ENCODE peak calls at places on chromosomes 2 and 18, in four cellular contexts. G, I, Q and P are unnamed samples.
A peak's percentile ranks its signal among the peaks of the same experiment; 100 is the strongest.

GRCh38 chr2:111705711-111706323 is 178.2 kb downstream of the ANAPC1 start:
- DNase-seq in Q (peak; percentile 4), G (no peak), I (no peak), P (no peak)

GRCh38 chr2:45233301-45233700 is 224.0 kb upstream of the SIX2 start:
- DNase-seq in I (no peak), Q (no peak), G (no peak), P (no peak)

GRCh38 chr18:27954226-27954625 is 222.7 kb downstream of the CDH2 start:
- DNase-seq in I (no peak), Q (no peak), G (no peak), P (no peak)

GRCh38 chr2:240246173-240246820 is 105.8 kb upstream of the OTOS start:
- DNase-seq in I (peak; percentile 13), G (no peak), Q (no peak), P (no peak)

GRCh38 chr2:239466046-239466754 is 65.4 kb upstream of the HDAC4 start:
- DNase-seq in G (no peak), Q (no peak), I (no peak), P (no peak)

GRCh38 chr2:26693287-26693849 is 846 bp downstream of the KCNK3 start:
- DNase-seq in Q (no peak), G (no peak), I (no peak), P (no peak)

GRCh38 chr2:2655451-2655850 is 324.4 kb upstream of the MYT1L start:
- DNase-seq in I (no peak), Q (no peak), G (no peak), P (no peak)

GRCh38 chr2:153786016-153786415 is 85.7 kb upstream of the GALNT13 start:
- DNase-seq in I (no peak), G (no peak), Q (no peak), P (no peak)

GRCh38 chr2:136767030-136767429 is 1.7 kb downstream of the THSD7B start:
- DNase-seq in I (no peak), Q (no peak), G (no peak), P (no peak)

GRCh38 chr2:180728928-180729559 is 251.4 kb upstream of the UBE2E3 start:
- DNase-seq in G (no peak), Q (no peak), I (no peak), P (no peak)

GRCh38 chr2:85917887-85918795 is 29.4 kb upstream of the ST3GAL5 start:
- DNase-seq in G (no peak), Q (no peak), I (no peak), P (no peak)

GRCh38 chr2:62406573-62407043 is 99.4 kb downstream of the TMEM17 start:
- DNase-seq in I (no peak), Q (no peak), G (no peak), P (no peak)

GRCh38 chr2:48221846-48222516 is 308.0 kb upstream of the STON1 start:
- DNase-seq in Q (no peak), G (no peak), I (no peak), P (no peak)

GRCh38 chr2:100962366-100963025 is 39.6 kb upstream of the RPL31 start:
- DNase-seq in G (no peak), Q (no peak), I (no peak), P (no peak)

GRCh38 chr18:44035554-44035953 is 645.1 kb upstream of the SETBP1 start:
- DNase-seq in G (no peak), I (no peak), Q (no peak), P (no peak)

GRCh38 chr2:64606495-64607363 is 47.0 kb downstream of the SERTAD2 start:
- DNase-seq in I (peak; percentile 84), Q (peak; percentile 80), G (peak; percentile 87), P (no peak)

GRCh38 chr18:35215026-35215425 is 25.8 kb upstream of the ZNF397 start:
- DNase-seq in G (no peak), Q (no peak), I (no peak), P (no peak)

GRCh38 chr18:47748093-47748796 is 182.2 kb downstream of the SMAD2 start:
- DNase-seq in I (no peak), Q (no peak), G (no peak), P (no peak)

GRCh38 chr2:180161415-180161814 is 154.3 kb upstream of the CWC22 start:
- DNase-seq in G (no peak), Q (no peak), I (no peak), P (no peak)

GRCh38 chr18:75162467-75162866 is 46.5 kb downstream of the PTGR3 start:
- DNase-seq in Q (no peak), I (no peak), G (no peak), P (no peak)

GRCh38 chr2:69032336-69032735 is 19.4 kb downstream of the ANTXR1 start:
- DNase-seq in G (no peak), Q (no peak), I (no peak), P (no peak)

GRCh38 chr2:112674229-112674628 is 28.5 kb downstream of the SLC20A1 start:
- DNase-seq in I (peak; percentile 34), Q (no peak), G (peak; percentile 64), P (no peak)

GRCh38 chr2:648476-649424 is 28.5 kb downstream of the TMEM18 start:
- DNase-seq in I (no peak), G (no peak), Q (no peak), P (no peak)

GRCh38 chr2:200758341-200758740 is 53.4 kb upstream of the BZW1 start:
- DNase-seq in Q (no peak), G (no peak), I (no peak), P (no peak)

GRCh38 chr2:43985359-43985758 is 10.4 kb downstream of the LRPPRC start:
- DNase-seq in Q (no peak), I (no peak), G (no peak), P (no peak)

GRCh38 chr2:142142595-142142994 is 11.8 kb upstream of the LRP1B start:
- DNase-seq in G (no peak), Q (no peak), I (no peak), P (no peak)

GRCh38 chr2:42312106-42312505 is 48.9 kb downstream of the COX7A2L start:
- DNase-seq in Q (no peak), I (no peak), G (no peak), P (no peak)

GRCh38 chr2:160418853-160419252 is 74.8 kb downstream of the RBMS1 start:
- DNase-seq in I (no peak), Q (no peak), G (no peak), P (no peak)

GRCh38 chr2:160419776-160420521 is 73.7 kb downstream of the RBMS1 start:
- DNase-seq in Q (no peak), I (no peak), G (no peak), P (no peak)

GRCh38 chr2:160418398-160418765 is 75.2 kb downstream of the RBMS1 start:
- DNase-seq in Q (no peak), I (no peak), G (no peak), P (no peak)

GRCh38 chr2:160423141-160423540 is 70.5 kb downstream of the RBMS1 start:
- DNase-seq in G (no peak), Q (no peak), I (no peak), P (no peak)

GRCh38 chr2:160420711-160421110 is 72.9 kb downstream of the RBMS1 start:
- DNase-seq in I (no peak), G (no peak), Q (no peak), P (no peak)
- H3K27ac ChIP-seq in I (no peak overlapping the region), G (no peak overlapping the region), Q (no peak overlapping the region), P (no peak overlapping the region)

DNA sequence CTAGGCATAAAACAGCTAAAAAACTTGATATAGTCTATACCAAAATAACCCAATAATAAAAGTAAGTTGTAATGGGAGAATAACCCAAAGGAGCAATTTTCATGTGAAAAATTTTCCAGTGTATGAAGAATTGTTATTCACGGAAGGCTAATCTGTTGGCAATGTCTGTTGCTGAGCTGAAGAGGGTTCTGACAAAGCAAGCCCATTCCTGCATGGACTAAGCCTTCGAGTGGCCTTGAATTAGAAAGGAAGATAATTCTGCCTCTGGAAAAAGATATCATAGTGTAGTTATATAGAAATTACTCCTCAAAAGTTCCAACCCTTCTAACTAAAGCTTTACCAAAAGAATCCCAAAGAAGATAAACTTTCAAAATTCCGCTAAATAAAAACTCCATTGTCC is 101.5 kb downstream of the MAP2 start:
- DNase-seq in G (no peak), Q (no peak), I (no peak), P (no peak)
- H3K27ac ChIP-seq in G (peak overlapping the region; percentile 63), Q (no peak overlapping the region), I (no peak overlapping the region), P (no peak overlapping the region)

DNA sequence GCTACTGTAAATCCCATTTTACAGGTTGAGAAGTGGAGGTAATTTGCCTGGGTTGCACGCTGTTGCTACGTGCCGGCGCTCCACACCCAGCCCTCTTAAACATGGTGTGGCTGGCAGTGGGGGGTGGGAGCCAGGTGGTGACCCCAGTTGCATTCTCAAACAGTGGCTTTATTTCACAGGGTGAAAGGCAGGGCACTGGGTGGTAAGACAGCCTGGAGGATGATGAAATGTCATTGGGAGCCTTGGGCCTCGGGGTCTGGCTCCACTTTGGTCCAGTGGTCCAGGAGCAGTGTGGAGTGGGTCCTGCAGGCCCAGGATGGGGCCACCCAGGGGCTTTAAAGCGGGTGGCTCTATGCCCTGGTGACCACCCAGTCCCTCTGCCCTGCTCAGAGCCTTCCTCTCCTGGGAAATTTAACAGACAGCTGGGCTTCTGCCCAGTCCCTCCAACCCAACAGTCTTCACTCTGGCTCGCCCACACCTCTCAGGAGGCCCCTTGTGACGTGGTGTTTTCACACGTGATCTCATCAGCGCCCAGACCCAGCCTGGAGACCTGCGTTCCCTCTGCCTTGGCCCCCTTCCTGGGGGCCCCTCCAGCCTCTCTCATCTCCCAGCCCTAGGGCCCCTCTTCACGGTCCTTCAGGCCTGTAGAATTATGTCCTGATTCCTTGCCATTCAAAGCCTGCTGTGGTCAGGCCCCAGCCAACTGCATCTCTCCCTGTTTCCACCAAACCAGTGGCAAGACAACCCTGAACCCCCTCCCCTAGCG is 92.5 kb downstream of the INHBB start:
- DNase-seq in Q (no peak), I (no peak), G (no peak), P (no peak)
- H3K27ac ChIP-seq in Q (no peak overlapping the region), I (no peak overlapping the region), G (no peak overlapping the region), P (no peak overlapping the region)

DNA sequence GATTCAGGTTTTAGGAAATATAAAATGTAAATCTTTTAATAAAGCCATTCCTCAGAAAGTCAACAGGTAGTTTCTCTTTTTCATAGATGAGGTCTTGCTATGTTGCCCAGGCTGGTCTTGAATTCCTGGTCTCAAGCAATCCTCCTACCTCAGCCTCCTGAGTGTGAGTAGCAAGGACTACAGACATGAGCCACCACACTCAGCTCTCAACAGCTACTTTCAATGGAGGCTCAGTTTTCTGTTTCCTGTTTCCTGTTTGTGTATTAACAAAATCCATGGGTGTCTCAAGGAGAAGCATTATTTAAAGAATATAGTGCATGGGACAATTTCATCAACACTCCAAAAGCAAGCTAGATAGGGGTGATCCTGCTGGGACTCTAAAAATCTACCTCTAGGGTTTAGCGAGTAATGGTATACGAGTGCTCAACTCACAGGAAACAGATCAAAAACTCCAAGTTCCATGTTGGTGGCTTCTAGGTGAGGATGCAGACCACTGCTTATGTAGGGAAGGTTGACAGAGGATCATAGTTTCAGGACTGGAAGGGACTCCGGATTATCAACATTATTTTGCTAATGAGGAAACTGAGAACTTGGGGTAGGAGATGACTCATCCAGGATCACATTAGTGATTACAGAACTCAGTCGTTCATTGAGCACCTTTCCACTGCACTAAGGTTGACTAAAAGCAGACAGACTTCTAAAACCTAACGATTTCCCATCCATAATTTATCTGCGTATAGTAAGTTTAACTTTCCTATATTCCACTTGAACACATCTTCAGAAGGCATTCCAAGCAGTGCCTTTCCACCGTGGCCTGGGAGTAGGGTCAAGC is 61.7 kb upstream of the WIPF1 start:
- DNase-seq in Q (no peak), I (no peak), G (no peak), P (no peak)
- H3K27ac ChIP-seq in Q (no peak overlapping the region), I (no peak overlapping the region), G (peak overlapping the region; percentile 91), P (no peak overlapping the region)

GRCh38 chr2:230693411-230693810 is 19.2 kb upstream of the CAB39 start:
- DNase-seq in Q (no peak), G (no peak), I (no peak), P (no peak)
- H3K27ac ChIP-seq in Q (no peak overlapping the region), G (no peak overlapping the region), I (no peak overlapping the region), P (no peak overlapping the region)

GRCh38 chr2:174493549-174494331 is 6.9 kb upstream of the GPR155 start:
- DNase-seq in G (no peak), I (no peak), Q (no peak), P (no peak)
- H3K27ac ChIP-seq in G (peak overlapping the region; percentile 77), I (peak overlapping the region; percentile 34), Q (peak overlapping the region; percentile 71), P (no peak overlapping the region)